ENCODE peak calls at places on chromosomes 3 and 15, in nine cellular contexts. V, H, S, G, X, N, C, P and M are unnamed samples.

GRCh38 chr15:33329457-33329856 is 18.7 kb downstream of the RYR3 start:
- DNase-seq in V (no peak), H (no peak), S (no peak), G (no peak), X (no peak), N (no peak), C (no peak), P (no peak), M (no peak)

GRCh38 chr3:196096382-196096953 is 14.6 kb upstream of the TFRC start:
- DNase-seq in V (peak; percentile 87), H (peak; percentile 67), S (no peak), G (no peak), X (no peak), N (no peak), C (peak; percentile 68), P (peak; percentile 50), M (no peak)

GRCh38 chr3:150184426-150185071 is 213.9 kb upstream of the PFN2 start:
- DNase-seq in V (no peak), H (no peak), S (no peak), G (no peak), X (no peak), N (no peak), C (no peak), P (no peak), M (no peak)

GRCh38 chr3:21672303-21672702 is 78.7 kb downstream of the ZNF385D start:
- DNase-seq in V (no peak), H (no peak), S (peak; percentile 83), G (no peak), X (no peak), N (no peak), C (no peak), P (no peak), M (no peak)

GRCh38 chr3:58041826-58042324 is 33.7 kb downstream of the FLNB start:
- DNase-seq in V (peak; percentile 88), H (no peak), S (peak; percentile 54), G (no peak), X (no peak), N (no peak), C (no peak), P (no peak), M (no peak)

GRCh38 chr15:93200448-93201226 is 111.6 kb upstream of the RGMA start:
- DNase-seq in V (no peak), H (no peak), S (no peak), G (no peak), X (no peak), N (no peak), C (no peak), P (no peak), M (no peak)

GRCh38 chr3:163039636-163040035 is 1543.0 kb downstream of the OTOL1 start:
- DNase-seq in V (no peak), H (no peak), S (no peak), G (no peak), X (no peak), N (no peak), C (no peak), P (no peak), M (no peak)

GRCh38 chr3:142853270-142854163 is 35.4 kb downstream of the PCOLCE2 start:
- DNase-seq in V (no peak), H (no peak), S (no peak), G (no peak), X (no peak), N (peak; percentile 24), C (no peak), P (peak; percentile 32), M (no peak)

GRCh38 chr3:69086133-69086722 is 1.5 kb downstream of the ARL6IP5 start:
- DNase-seq in V (no peak), H (peak; percentile 91), S (peak; percentile 96), G (peak; percentile 9), X (no peak), N (peak; percentile 72), C (peak; percentile 95), P (peak; percentile 92), M (peak; percentile 90)
- TF ChIP-seq POLR2A in V (no peak), H (peak; percentile 65), S (no peak), G (no peak), X (peak; percentile 29), N (no peak), C (peak; percentile 40), P (no peak), M (no peak)

DNA sequence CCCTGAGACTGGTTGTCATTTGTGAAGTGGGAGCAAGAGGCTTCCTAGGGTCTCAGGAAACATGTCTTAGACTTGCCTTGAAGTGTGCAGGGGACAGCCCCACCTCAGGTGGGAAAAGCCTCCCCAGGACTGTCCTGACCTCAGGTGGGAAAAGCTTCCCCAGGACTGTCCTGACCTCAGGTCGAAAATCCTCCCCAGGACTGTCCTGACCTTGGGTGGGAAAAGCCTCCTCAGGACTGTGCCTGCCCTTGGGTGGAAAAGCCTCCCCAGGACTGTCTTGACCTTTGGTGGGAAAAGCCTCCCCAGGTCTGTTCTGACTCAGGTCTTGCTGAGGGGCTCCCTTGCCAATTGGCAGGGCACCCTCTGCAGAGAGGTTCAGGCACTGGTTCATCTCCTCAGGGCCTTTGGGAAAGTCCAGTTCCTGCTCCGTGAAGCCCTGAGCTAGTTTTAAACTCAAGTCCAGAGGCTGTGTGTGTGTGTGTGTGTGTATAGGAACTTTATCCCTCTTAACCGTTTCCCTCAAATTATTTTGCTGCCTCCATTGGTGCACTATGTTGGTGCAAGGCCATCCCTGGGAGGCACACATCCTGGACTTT is 64.7 kb downstream of the WNT7A start:
- DNase-seq in V (no peak), H (no peak), S (no peak), G (no peak), X (no peak), N (no peak), C (no peak), P (no peak), M (no peak)
- H3K9me3 ChIP-seq in V (peaks cover 9% of the 10 kb centered on the region), H (peaks cover 32% of the 10 kb centered on the region), S (peaks cover 11% of the 10 kb centered on the region), G (peaks cover 18% of the 10 kb centered on the region), X (peaks cover 40% of the 10 kb centered on the region), N (peaks cover 23% of the 10 kb centered on the region), C (no peaks in the 10 kb centered on the region), P (peaks cover 25% of the 10 kb centered on the region), M (peaks cover 47% of the 10 kb centered on the region)

GRCh38 chr3:107242579-107242978 is 134.7 kb upstream of the CCDC54 start:
- DNase-seq in V (no peak), H (no peak), S (no peak), G (no peak), X (no peak), N (no peak), C (no peak), P (no peak), M (no peak)

GRCh38 chr3:107239703-107240102 is 137.5 kb upstream of the CCDC54 start:
- DNase-seq in V (no peak), H (no peak), S (no peak), G (no peak), X (no peak), N (no peak), C (no peak), P (no peak), M (no peak)

GRCh38 chr3:107238787-107239186 is 138.5 kb upstream of the CCDC54 start:
- DNase-seq in V (no peak), H (no peak), S (no peak), G (no peak), X (no peak), N (no peak), C (no peak), P (no peak), M (no peak)

GRCh38 chr3:107241217-107241616 is 136.0 kb upstream of the CCDC54 start:
- DNase-seq in V (no peak), H (peak; percentile 37), S (no peak), G (peak; percentile 11), X (no peak), N (peak; percentile 39), C (peak; percentile 22), P (peak; percentile 32), M (peak; percentile 50)

DNA sequence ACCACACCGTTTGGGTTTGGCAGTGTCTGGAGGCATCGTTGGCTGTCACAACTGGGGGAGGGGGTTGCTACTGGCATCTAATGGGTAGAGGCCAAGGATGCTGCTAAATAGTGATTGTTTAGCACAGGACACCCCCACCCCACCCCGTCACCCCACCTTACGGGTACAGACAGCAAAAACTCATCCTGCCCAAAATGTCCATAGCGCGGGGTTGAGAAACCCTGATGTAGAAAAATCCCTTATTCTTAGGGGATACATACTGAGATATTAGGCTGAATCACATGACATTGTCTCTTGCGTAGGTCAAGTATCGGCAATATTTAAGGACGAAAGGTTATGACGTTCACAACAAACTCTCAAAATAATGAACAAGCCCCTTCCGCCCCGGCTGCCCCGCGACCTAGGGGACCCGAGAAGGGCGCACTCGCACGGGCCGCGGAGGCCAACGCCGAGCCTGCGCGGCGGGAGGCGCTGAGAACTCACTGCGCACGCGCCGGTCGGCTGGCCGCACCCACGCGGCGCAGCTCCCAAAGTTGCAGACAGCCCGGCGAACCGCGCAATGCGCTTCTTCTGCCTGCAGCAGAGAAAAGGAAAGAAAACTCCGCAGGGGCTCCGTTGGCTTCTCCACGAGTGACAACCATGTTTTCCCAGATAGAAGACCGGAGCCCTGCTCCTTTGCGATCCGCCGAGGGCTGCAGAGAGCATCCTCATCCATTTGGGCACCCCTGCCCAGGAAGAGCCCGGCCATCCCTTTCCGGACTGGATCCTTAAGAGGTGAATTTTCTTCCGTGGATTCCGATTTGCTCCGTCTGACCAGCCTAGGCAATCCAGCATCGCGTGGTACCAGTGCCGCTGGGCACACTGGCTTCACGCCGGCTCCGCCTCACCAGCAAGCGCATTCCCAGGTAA is 136.8 kb upstream of the CCDC54 start:
- DNase-seq in V (peak; percentile 24), H (peak; percentile 75), S (peak; percentile 75), G (peak; percentile 59), X (peak; percentile 95), N (peak; percentile 47), C (peak; percentile 61), P (peak; percentile 69), M (peak; percentile 67)
- TF ChIP-seq POLR2AphosphoS5 in V (no peak), H (peak; percentile 17), S (peak; percentile 69), G (no peak), X (peak; percentile 30), N (peak; percentile 75), C (peak; percentile 41), P (peak; percentile 32), M (no peak)

GRCh38 chr3:39178553-39178952 is 13.8 kb downstream of the XIRP1 start:
- DNase-seq in V (no peak), H (no peak), S (peak; percentile 71), G (no peak), X (no peak), N (no peak), C (no peak), P (no peak), M (no peak)

GRCh38 chr3:39183231-39184080 is 8.9 kb downstream of the XIRP1 start:
- DNase-seq in V (no peak), H (no peak), S (no peak), G (no peak), X (peak; percentile 62), N (no peak), C (no peak), P (no peak), M (no peak)

GRCh38 chr3:39180183-39180545 is 12.2 kb downstream of the XIRP1 start:
- DNase-seq in V (no peak), H (no peak), S (no peak), G (no peak), X (no peak), N (no peak), C (no peak), P (no peak), M (no peak)

GRCh38 chr3:39181408-39182335 is 10.7 kb downstream of the XIRP1 start:
- DNase-seq in V (no peak), H (no peak), S (no peak), G (no peak), X (no peak), N (no peak), C (no peak), P (no peak), M (no peak)

DNA sequence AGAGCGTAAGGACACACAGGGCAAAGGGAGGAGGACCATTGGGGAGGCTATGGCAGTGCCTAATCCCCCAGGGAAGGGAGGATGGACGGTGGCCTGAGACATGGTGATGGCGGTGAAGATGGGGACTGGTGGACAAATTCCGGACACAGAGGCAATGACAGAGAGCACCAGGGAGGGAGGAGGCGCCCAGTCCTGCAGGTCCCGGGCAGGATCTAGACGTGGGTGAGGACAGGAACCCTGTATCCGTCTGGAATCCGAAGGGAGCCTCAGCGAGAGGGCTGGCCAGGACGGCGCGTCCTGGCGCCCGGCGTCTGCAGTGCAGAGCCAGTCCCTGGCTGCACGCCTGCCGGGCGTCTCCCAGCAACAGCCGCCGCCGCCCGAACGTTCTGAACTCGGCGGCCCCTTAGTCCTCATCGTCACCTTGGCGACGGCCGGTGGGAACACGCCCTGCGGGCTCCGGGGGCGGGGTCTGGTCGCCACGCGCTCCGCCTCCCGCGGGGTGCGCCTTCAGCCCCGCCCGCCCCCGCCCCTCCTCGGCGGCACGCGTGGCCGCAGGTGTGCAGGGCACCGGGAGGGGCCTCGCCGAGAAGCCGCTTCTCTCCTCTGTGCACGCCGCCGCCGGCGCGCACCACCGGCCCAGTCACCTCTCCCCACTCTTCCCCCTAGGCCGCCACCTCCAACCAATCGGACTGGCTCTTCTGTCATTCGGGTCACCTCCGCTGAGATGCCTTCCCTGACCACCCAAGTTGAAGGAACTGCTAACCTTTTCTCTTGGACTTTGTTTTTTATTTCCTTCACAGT is 11.6 kb downstream of the XIRP1 start:
- DNase-seq in V (peak; percentile 39), H (peak; percentile 97), S (peak; percentile 71), G (peak; percentile 98), X (peak; percentile 98), N (peak; percentile 77), C (peak; percentile 97), P (peak; percentile 97), M (peak; percentile 93)
- TF ChIP-seq POLR2A in V (no peak), H (peak; percentile 50), S (peak; percentile 29), G (no peak), X (no peak), N (no peak), C (peak; percentile 64), P (no peak), M (peak; percentile 23)